ENCODE peak calls at places on chromosomes 6 and 20, in four cellular contexts. T is NCI-H1930, V is head of caudate nucleus, P is RKO. G is an unnamed sample.

GRCh38 chr6:36721369-36722140 is 23.9 kb downstream of the RAB44 start:
- DNase-seq in P (no peak), T (no peak), V (no peak), G (no peak)

GRCh38 chr6:33808781-33809180 is 5.0 kb upstream of the MLN start:
- DNase-seq in P (no peak), T (no peak), V (no peak), G (no peak)

GRCh38 chr6:82775989-82776388 is 289.7 kb downstream of the UBE3D start:
- DNase-seq in P (no peak), T (no peak), V (no peak), G (no peak)

GRCh38 chr6:140670013-140670412 is 1295.6 kb upstream of the CITED2 start:
- DNase-seq in P (no peak), T (no peak), V (no peak), G (no peak)

GRCh38 chr6:84314377-84314898 is 87.0 kb upstream of the CEP162 start:
- DNase-seq in P (no peak), T (no peak), V (no peak), G (no peak)

GRCh38 chr6:6556162-6556737 is 32.3 kb upstream of the LY86 start:
- DNase-seq in P (no peak), V (no peak), T (no peak), G (no peak)

GRCh38 chr6:148203281-148203925 is 139.2 kb upstream of the SASH1 start:
- DNase-seq in V (no peak), P (no peak), T (no peak), G (no peak)

GRCh38 chr6:152338335-152339125 is 298.6 kb downstream of the SYNE1 start:
- DNase-seq in T (no peak), P (no peak), V (peak; percentile 62), G (peak; percentile 1)

GRCh38 chr20:50401047-50401586 is 109.1 kb upstream of the PTPN1 start:
- DNase-seq in P (no peak), V (no peak), T (no peak), G (no peak)

GRCh38 chr6:89022747-89023289 is 57.7 kb upstream of the PNRC1 start:
- DNase-seq in T (no peak), V (no peak), P (no peak), G (no peak)

GRCh38 chr6:102549221-102549874 is 1155.8 kb downstream of the GRIK2 start:
- DNase-seq in T (no peak), V (no peak), P (no peak), G (no peak)

GRCh38 chr6:90098025-90098474 is 198.6 kb downstream of the BACH2 start:
- DNase-seq in P (peak; percentile 7), T (no peak), V (no peak), G (no peak)

GRCh38 chr6:43796168-43796567 is 26.2 kb downstream of the VEGFA start:
- DNase-seq in V (no peak), P (no peak), T (no peak), G (no peak)

GRCh38 chr20:4740774-4741431 is 19.2 kb downstream of the PRND start:
- DNase-seq in P (no peak), T (no peak), V (peak; percentile 53), G (peak; percentile 39)

GRCh38 chr6:118667988-118668387 is 16.6 kb upstream of the CEP85L start:
- DNase-seq in P (no peak), T (no peak), V (no peak), G (no peak)

GRCh38 chr6:27890351-27891299 is 21.6 kb downstream of the OR2B2 start:
- DNase-seq in P (peak; percentile 60), V (no peak), T (peak; percentile 83), G (peak; percentile 29)

GRCh38 chr6:4612636-4613171 is 163.5 kb upstream of the CDYL start:
- DNase-seq in P (no peak), V (no peak), T (no peak), G (no peak)

GRCh38 chr6:166436195-166437139 is 53.7 kb upstream of the MPC1 start:
- DNase-seq in T (no peak), P (no peak), V (no peak), G (no peak)

GRCh38 chr20:33791959-33792597 is 19.1 kb upstream of the CHMP4B start:
- DNase-seq in T (no peak), P (peak; percentile 89), V (no peak), G (no peak)

GRCh38 chr20:1654994-1655393 is 2.6 kb downstream of the SIRPG start:
- DNase-seq in V (no peak), P (no peak), T (no peak), G (no peak)

GRCh38 chr20:11814276-11814675 is 103.4 kb upstream of the BTBD3 start:
- DNase-seq in T (no peak), V (no peak), P (peak; percentile 25), G (no peak)

GRCh38 chr20:17281478-17281877 is 54.6 kb downstream of the PCSK2 start:
- DNase-seq in P (no peak), V (no peak), T (peak; percentile 62), G (no peak)

GRCh38 chr20:1330075-1330830 is 1.3 kb upstream of the SDCBP2 start:
- DNase-seq in V (no peak), T (no peak), P (no peak), G (peak; percentile 14)

G was measured in substantia nigra.